ENCODE peak calls at places on chromosomes 4 and X, in six cellular contexts. L is colonic mucosa, J is ovary, X is uterus, M is HFF-Myc, O is gastrocnemius medialis. Q is an unnamed sample.

GRCh38 chrX:18974993-18975392 is 8.9 kb downstream of the PHKA2 start:
- DNase-seq in M (no peak), X (no peak), O (no peak), L (no peak), J (no peak), Q (no peak)

GRCh38 chr4:122824616-122825015 is 2.0 kb upstream of the FGF2 start:
- DNase-seq in X (no peak), M (no peak), J (no peak), L (no peak), O (no peak), Q (no peak)

GRCh38 chr4:83010522-83011318 is at the start of gene LIN54:
- DNase-seq in X (peak), J (peak), O (peak), L (peak), M (no peak), Q (no peak)

GRCh38 chrX:21153503-21153902 is 220.7 kb upstream of the CNKSR2 start:
- DNase-seq in M (no peak), O (peak), L (no peak), J (no peak), X (no peak), Q (no peak)

GRCh38 chr4:153113061-153113837 is 91.0 kb upstream of the TRIM2 start:
- DNase-seq in O (no peak), M (no peak), X (no peak), J (no peak), L (no peak), Q (peak)

GRCh38 chrX:46588263-46588662 is 14.7 kb downstream of the CHST7 start:
- DNase-seq in M (no peak), O (peak), X (peak), J (no peak), L (no peak), Q (no peak)

GRCh38 chr4:84500386-84501196 is 1.5 kb upstream of the NKX6-1 start:
- DNase-seq in O (no peak), X (no peak), M (no peak), L (no peak), J (no peak), Q (no peak)

GRCh38 chr4:17718471-17718870 is 63.0 kb downstream of the FAM184B start:
- DNase-seq in L (no peak), J (no peak), X (no peak), M (no peak), O (no peak), Q (no peak)

GRCh38 chr4:63607186-63607872 is 801.9 kb downstream of the TECRL start:
- DNase-seq in O (no peak), L (no peak), X (no peak), M (no peak), J (no peak), Q (no peak)

GRCh38 chr4:6962211-6963041 is 52.8 kb downstream of the TBC1D14 start:
- DNase-seq in O (no peak), J (no peak), M (no peak), X (no peak), L (no peak), Q (no peak)

GRCh38 chrX:51795136-51795535 is 51.9 kb downstream of the GSPT2 start:
- DNase-seq in J (no peak), O (no peak), X (no peak), M (no peak), L (no peak), Q (no peak)

GRCh38 chr4:130356873-130357272 is 1260.9 kb downstream of the C4orf33 start:
- DNase-seq in O (no peak), X (no peak), L (no peak), M (no peak), J (no peak), Q (no peak)

DNA sequence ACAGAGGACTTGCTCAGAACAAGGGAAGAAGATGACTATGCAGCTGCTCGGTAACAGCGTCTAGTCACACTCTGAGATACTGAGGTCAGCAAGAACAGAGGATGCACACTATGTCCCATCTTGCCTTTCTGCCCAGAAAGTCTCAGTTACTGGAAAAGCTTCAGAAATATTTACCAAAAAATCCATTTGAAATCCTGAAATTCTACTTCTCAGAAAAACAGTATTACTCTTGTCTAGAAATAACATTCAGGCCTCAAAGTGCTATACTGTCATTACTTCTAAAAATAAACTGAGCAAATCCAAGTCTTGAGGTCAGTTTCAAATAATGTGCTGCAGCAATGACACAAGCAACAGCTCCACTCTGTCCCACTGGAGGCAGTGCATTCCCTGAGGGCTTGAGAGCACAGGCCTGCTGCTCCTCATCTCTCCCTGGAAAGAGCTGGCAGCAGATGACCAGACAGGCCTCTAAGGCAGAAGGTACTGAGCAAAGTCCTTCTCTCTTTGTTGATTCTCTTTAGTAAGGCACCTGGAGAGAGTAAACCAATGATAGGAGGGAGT is 76.9 kb downstream of the CAMK2D start:
- DNase-seq in J (peak), L (peak), O (peak), M (no peak), X (peak), Q (peak)
- TF ChIP-seq CTCF in J (no peak), L (no peak), O (peak), M (peak), X (peak), Q (peak)

DNA sequence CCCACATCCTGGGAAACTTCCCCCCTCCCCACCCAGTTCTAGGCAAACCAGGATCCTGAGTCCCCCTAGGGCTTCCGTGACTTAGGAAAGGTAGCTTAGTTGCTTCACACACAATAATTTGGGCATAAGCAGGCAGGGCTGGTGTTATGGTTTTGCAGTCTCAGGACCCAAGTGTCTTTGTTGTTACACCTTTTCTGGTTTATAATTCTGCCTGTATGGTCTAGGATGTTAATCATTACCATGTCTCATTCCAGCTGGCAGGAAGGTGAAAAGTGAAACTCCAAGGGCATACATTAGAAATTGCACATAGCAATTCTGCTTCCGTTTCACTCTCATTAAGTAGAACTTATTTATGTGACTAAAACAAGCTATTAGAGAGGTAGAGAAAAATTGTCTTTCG is 16.8 kb downstream of the UGT8 start:
- DNase-seq in O (no peak), J (no peak), L (peak), M (no peak), X (no peak), Q (no peak)
- H3K4me3 ChIP-seq in O (no peak), J (no peak), L (peak), M (no peak), X (no peak), Q (no peak)

GRCh38 chrX:153157450-153157849 is 21.6 kb upstream of the MAGEA1 start:
- DNase-seq in O (no peak), J (no peak), X (no peak), L (no peak), M (no peak), Q (no peak)

GRCh38 chrX:153158319-153158718 is 20.8 kb upstream of the MAGEA1 start:
- DNase-seq in L (no peak), J (no peak), X (no peak), M (no peak), O (no peak), Q (no peak)

GRCh38 chrX:153153516-153153915 is 25.6 kb upstream of the MAGEA1 start:
- DNase-seq in J (no peak), X (no peak), O (no peak), M (no peak), L (no peak), Q (no peak)
- TF ChIP-seq CTCF in J (no peak), X (no peak), O (no peak), M (no peak), L (no peak), Q (no peak)

DNA sequence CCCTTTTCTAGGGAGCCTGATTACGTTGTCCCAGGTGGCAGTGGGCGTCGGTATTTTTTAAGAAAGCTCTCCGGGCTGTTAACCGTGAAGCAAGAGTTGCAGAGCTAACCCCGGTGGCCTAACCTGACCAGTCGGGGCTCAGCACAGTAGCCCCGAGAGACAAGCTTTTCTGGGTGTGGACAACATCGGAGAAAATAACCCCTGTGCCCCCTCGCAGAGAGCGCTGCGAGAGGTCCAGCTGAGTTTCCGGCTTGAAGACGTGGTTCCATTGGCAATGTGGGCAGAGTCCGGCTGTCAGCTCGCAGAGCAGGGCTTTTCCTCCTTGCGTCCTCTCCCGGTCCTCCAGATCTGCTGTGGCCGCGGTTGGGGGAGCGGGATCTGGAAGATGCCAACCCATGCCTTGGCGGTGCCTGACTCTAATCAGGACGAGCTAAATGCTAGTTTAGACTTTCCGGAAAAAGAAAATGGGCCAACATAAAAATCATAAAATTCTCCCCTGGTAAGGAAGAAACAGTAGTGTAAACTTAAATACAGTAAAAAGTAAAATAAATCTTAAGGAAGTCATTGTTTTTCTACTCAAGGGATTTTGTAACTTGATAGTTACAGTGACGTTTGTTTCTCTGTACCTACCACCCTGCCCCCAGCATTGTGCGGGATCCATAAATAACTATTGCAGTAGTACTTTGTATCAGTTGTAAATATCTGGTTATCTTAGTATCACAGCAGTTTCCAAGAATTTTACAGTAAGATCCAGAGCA is 603 bp upstream of the PLA2G12A start:
- DNase-seq in X (peak), M (peak), L (peak), O (peak), J (peak), Q (peak)
- H3K4me3 ChIP-seq in X (peak), M (peak), L (peak), O (peak), J (peak), Q (peak)

GRCh38 chr4:164997324-164997723 is 19.9 kb upstream of the TRIM61 start:
- DNase-seq in X (no peak), J (no peak), L (peak), M (no peak), O (no peak), Q (no peak)
- TF ChIP-seq CTCF in X (no peak), J (no peak), L (no peak), M (no peak), O (no peak), Q (no peak)

GRCh38 chr4:3042226-3042625 is 32.1 kb downstream of the HTT-AS start:
- DNase-seq in L (no peak), O (no peak), X (no peak), J (no peak), M (no peak), Q (no peak)
- H3K4me3 ChIP-seq in L (peak), O (peak), X (peak), J (peak), M (peak), Q (peak)

GRCh38 chr4:8308856-8309771 is 39.6 kb downstream of the HTRA3 start:
- DNase-seq in M (no peak), J (peak), O (peak), L (peak), X (peak), Q (no peak)
- TF ChIP-seq CTCF in M (no peak), J (peak), O (peak), L (no peak), X (peak), Q (no peak)

Q was measured in AG09309.